ENCODE peak calls at places on chromosome 20, in six cellular contexts. J is NCI-H1092 treated with DMSO at 0.1 percent for 48 hours, F is iPS-NIHi11, L is natural killer cell, G is NCI-H748 treated with DMSO at 0.1 percent for 48 hours, S is iris pigment epithelial cell. C is an unnamed sample.

GRCh38 chr20:57274846-57275245 is 8.4 kb upstream of the BMP7 start:
- DNase-seq in F (no peak), G (no peak), J (no peak), L (no peak), S (no peak), C (no peak)

GRCh38 chr20:62551408-62552323 is 75.9 kb upstream of the GATA5 start:
- DNase-seq in F (peak), S (no peak), J (no peak), G (no peak), L (no peak), C (no peak)

GRCh38 chr20:56414842-56415765 is 3.0 kb downstream of the CASS4 start:
- DNase-seq in S (peak), G (no peak), F (no peak), L (no peak), J (no peak), C (no peak)

GRCh38 chr20:17904027-17904426 is 64.6 kb downstream of the SNX5 start:
- DNase-seq in F (no peak), J (no peak), G (no peak), S (no peak), L (no peak), C (no peak)

GRCh38 chr20:58406422-58407001 is 17.5 kb downstream of the VAPB start:
- DNase-seq in J (no peak), L (no peak), F (no peak), G (no peak), S (peak), C (no peak)

GRCh38 chr20:54098044-54098443 is 27.6 kb upstream of the BCAS1 start:
- DNase-seq in G (no peak), F (no peak), L (no peak), J (no peak), S (no peak), C (no peak)

GRCh38 chr20:38883081-38883980 is 42.9 kb upstream of the FAM83D start:
- DNase-seq in J (peak), F (no peak), G (no peak), S (peak), L (no peak), C (peak)

GRCh38 chr20:49575551-49576060 is 7.7 kb upstream of the PTGIS start:
- DNase-seq in J (peak), G (no peak), F (no peak), L (no peak), S (no peak), C (peak)

GRCh38 chr20:61932711-61933480 is 132.8 kb downstream of the TAF4 start:
- DNase-seq in L (no peak), F (no peak), J (no peak), G (no peak), S (no peak), C (no peak)

GRCh38 chr20:11581271-11581670 is 336.4 kb upstream of the BTBD3 start:
- DNase-seq in G (no peak), S (peak), F (peak), L (no peak), J (no peak), C (no peak)

GRCh38 chr20:2911200-2911599 is 37.9 kb downstream of the PTPRA start:
- DNase-seq in G (no peak), F (no peak), J (no peak), S (peak), L (no peak), C (no peak)

GRCh38 chr20:49986049-49986448 is 3.3 kb downstream of the SNAI1 start:
- DNase-seq in S (no peak), J (no peak), F (no peak), L (no peak), G (no peak), C (no peak)

GRCh38 chr20:43448748-43449535 is 8.8 kb upstream of the SRSF6 start:
- DNase-seq in G (peak), L (peak), F (peak), J (peak), S (peak), C (no peak)

GRCh38 chr20:37257993-37258392 is 3.6 kb downstream of the GHRH start:
- DNase-seq in F (peak), G (peak), L (no peak), S (no peak), J (no peak), C (no peak)

GRCh38 chr20:15867899-15868298 is 705.3 kb downstream of the KIF16B start:
- DNase-seq in J (no peak), F (peak), S (no peak), L (no peak), G (no peak), C (no peak)

GRCh38 chr20:23050847-23051627 is 1.6 kb upstream of the THBD start:
- DNase-seq in F (peak), S (peak), G (peak), J (no peak), L (peak), C (no peak)

GRCh38 chr20:56637576-56637975 is 8.5 kb downstream of the TFAP2C start:
- DNase-seq in S (no peak), F (no peak), L (no peak), G (no peak), J (no peak), C (no peak)

GRCh38 chr20:40493071-40493470 is 196.0 kb downstream of the MAFB start:
- DNase-seq in J (no peak), L (no peak), G (no peak), S (peak), F (no peak), C (no peak)

GRCh38 chr20:57397693-57398108 is 6.5 kb downstream of the RBM38 start:
- DNase-seq in S (no peak), L (peak), F (no peak), G (no peak), J (no peak), C (no peak)

GRCh38 chr20:10970109-10970508 is 296.3 kb upstream of the JAG1 start:
- DNase-seq in F (no peak), G (no peak), S (peak), L (no peak), J (no peak), C (no peak)

GRCh38 chr20:18288748-18289705 is 700 bp downstream of the ZNF133 start:
- DNase-seq in J (peak), L (no peak), F (peak), G (no peak), S (peak), C (no peak)

GRCh38 chr20:47600967-47601547 is 99.4 kb downstream of the NCOA3 start:
- DNase-seq in F (no peak), G (no peak), J (no peak), S (no peak), L (no peak), C (no peak)

GRCh38 chr20:21265457-21266190 is 37.5 kb upstream of the XRN2 start:
- DNase-seq in G (no peak), J (peak), S (no peak), L (no peak), F (no peak), C (no peak)

GRCh38 chr20:38550274-38550673 is 30.7 kb upstream of the ADIG start:
- DNase-seq in F (peak), L (no peak), J (no peak), G (no peak), S (no peak), C (no peak)

GRCh38 chr20:1242530-1242929 is 16.7 kb downstream of the RAD21L1 start:
- DNase-seq in F (no peak), S (peak), L (no peak), J (no peak), G (no peak), C (no peak)

GRCh38 chr20:40502431-40502992 is 186.5 kb downstream of the MAFB start:
- DNase-seq in G (no peak), J (no peak), L (no peak), S (no peak), F (no peak), C (no peak)

GRCh38 chr20:60037120-60037499 is 78.9 kb downstream of the CDH26 start:
- DNase-seq in J (no peak), S (peak), F (peak), G (no peak), L (no peak), C (no peak)

GRCh38 chr20:63980317-63980805 is 571 bp upstream of the PRPF6 start:
- DNase-seq in S (no peak), G (no peak), F (no peak), J (no peak), L (no peak), C (no peak)

GRCh38 chr20:17531537-17532025 is 402 bp upstream of the BFSP1 start:
- DNase-seq in L (no peak), G (peak), F (no peak), S (no peak), J (no peak), C (no peak)

GRCh38 chr20:3766832-3767433 is 620 bp downstream of the ADISSP start:
- DNase-seq in S (no peak), L (no peak), F (peak), G (no peak), J (peak), C (no peak)

GRCh38 chr20:3760980-3761379 is 6.6 kb downstream of the ADISSP start:
- DNase-seq in S (no peak), L (no peak), J (no peak), G (no peak), F (no peak), C (no peak)

GRCh38 chr20:7859371-7859802 is 80.9 kb downstream of the HAO1 start:
- DNase-seq in F (peak), G (peak), S (peak), L (no peak), J (peak), C (peak)